ENCODE peak calls at places on chromosomes 6 and 20, in five cellular contexts. W is A673, I is breast epithelium, H is gastrocnemius medialis, Z is AG09319. Y is an unnamed sample.

GRCh38 chr6:1197309-1197708 is 114.6 kb upstream of the FOXQ1 start:
- DNase-seq in W (no peak), I (no peak), H (no peak), Z (no peak), Y (no peak)

GRCh38 chr6:46015119-46015968 is at the start of gene CLIC5:
- DNase-seq in W (no peak), I (no peak), H (peak), Z (no peak), Y (peak)

GRCh38 chr6:148887181-148887580 is 140.4 kb downstream of the UST start:
- DNase-seq in W (no peak), I (no peak), H (no peak), Z (no peak), Y (no peak)

GRCh38 chr20:59010995-59011873 is 4.2 kb upstream of the CTSZ start:
- DNase-seq in W (no peak), I (peak), H (no peak), Z (peak), Y (peak)

GRCh38 chr20:39568090-39568489 is 605.9 kb downstream of the DHX35 start:
- DNase-seq in W (peak), I (no peak), H (no peak), Z (no peak), Y (no peak)

GRCh38 chr6:38857815-38858214 is 142.7 kb downstream of the DNAH8 start:
- DNase-seq in W (no peak), I (no peak), H (no peak), Z (no peak), Y (no peak)

GRCh38 chr6:34559651-34560365 is 3.7 kb upstream of the SPDEF start:
- DNase-seq in W (no peak), I (no peak), H (no peak), Z (no peak), Y (no peak)

GRCh38 chr20:50304501-50304856 is 113.8 kb downstream of the CEBPB start:
- DNase-seq in W (no peak), I (no peak), H (peak), Z (peak), Y (no peak)

GRCh38 chr6:1700283-1700967 is 90.7 kb downstream of the FOXC1 start:
- DNase-seq in W (no peak), I (no peak), H (no peak), Z (no peak), Y (no peak)

GRCh38 chr6:66289889-66290288 is 582.9 kb upstream of the EYS start:
- DNase-seq in W (no peak), I (no peak), H (no peak), Z (no peak), Y (no peak)

GRCh38 chr6:165668951-165669350 is 5.9 kb upstream of the PDE10A start:
- DNase-seq in W (no peak), I (no peak), H (no peak), Z (no peak), Y (no peak)

GRCh38 chr6:16974729-16975359 is 127.0 kb upstream of the STMND1 start:
- DNase-seq in W (no peak), I (no peak), H (no peak), Z (no peak), Y (no peak)

GRCh38 chr6:129969064-129969463 is 49.3 kb upstream of the L3MBTL3 start:
- DNase-seq in W (no peak), I (no peak), H (no peak), Z (no peak), Y (no peak)

GRCh38 chr6:112237644-112238043 is 16.7 kb downstream of the LAMA4 start:
- DNase-seq in W (no peak), I (no peak), H (peak), Z (peak), Y (no peak)

GRCh38 chr6:117264487-117265424 is 602 bp upstream of the VGLL2 start:
- DNase-seq in W (peak), I (no peak), H (no peak), Z (no peak), Y (no peak)

GRCh38 chr6:48111143-48111506 is at the start of gene PTCHD4:
- DNase-seq in W (no peak), I (no peak), H (no peak), Z (no peak), Y (no peak)

GRCh38 chr20:21105429-21106170 is 558 bp downstream of the LINC00237 start:
- DNase-seq in W (no peak), I (no peak), H (no peak), Z (no peak), Y (no peak)

GRCh38 chr6:106609699-106610098 is 19.6 kb downstream of the RTN4IP1 start:
- DNase-seq in W (peak), I (no peak), H (no peak), Z (no peak), Y (no peak)

GRCh38 chr6:113540491-113540890 is 316.7 kb upstream of the MARCKS start:
- DNase-seq in W (no peak), I (no peak), H (no peak), Z (no peak), Y (no peak)

GRCh38 chr20:10863337-10864060 is 189.7 kb upstream of the JAG1 start:
- DNase-seq in W (peak), I (no peak), H (no peak), Z (peak), Y (no peak)

GRCh38 chr6:158808918-158809678 is 10.1 kb downstream of the EZR start:
- DNase-seq in W (no peak), I (no peak), H (no peak), Z (no peak), Y (no peak)

GRCh38 chr6:44256291-44257006 is 879 bp downstream of the SLC35B2 start:
- DNase-seq in W (no peak), I (no peak), H (no peak), Z (no peak), Y (peak)

GRCh38 chr6:42821341-42821668 is 39.5 kb downstream of the BICRAL start:
- DNase-seq in W (no peak), I (no peak), H (no peak), Z (no peak), Y (no peak)

GRCh38 chr6:42820509-42821340 is 38.9 kb downstream of the BICRAL start:
- DNase-seq in W (no peak), I (no peak), H (peak), Z (no peak), Y (no peak)

GRCh38 chr6:42818878-42819277 is 37.0 kb downstream of the BICRAL start:
- DNase-seq in W (no peak), I (no peak), H (no peak), Z (no peak), Y (no peak)

GRCh38 chr6:42821846-42822245 is 40.0 kb downstream of the BICRAL start:
- DNase-seq in W (no peak), I (no peak), H (no peak), Z (no peak), Y (no peak)

GRCh38 chr6:42819803-42820508 is 38.1 kb downstream of the BICRAL start:
- DNase-seq in W (peak), I (no peak), H (no peak), Z (no peak), Y (no peak)
- TF ChIP-seq CTCF in W (peak), I (peak), H (peak), Z (peak), Y (no peak)

DNA sequence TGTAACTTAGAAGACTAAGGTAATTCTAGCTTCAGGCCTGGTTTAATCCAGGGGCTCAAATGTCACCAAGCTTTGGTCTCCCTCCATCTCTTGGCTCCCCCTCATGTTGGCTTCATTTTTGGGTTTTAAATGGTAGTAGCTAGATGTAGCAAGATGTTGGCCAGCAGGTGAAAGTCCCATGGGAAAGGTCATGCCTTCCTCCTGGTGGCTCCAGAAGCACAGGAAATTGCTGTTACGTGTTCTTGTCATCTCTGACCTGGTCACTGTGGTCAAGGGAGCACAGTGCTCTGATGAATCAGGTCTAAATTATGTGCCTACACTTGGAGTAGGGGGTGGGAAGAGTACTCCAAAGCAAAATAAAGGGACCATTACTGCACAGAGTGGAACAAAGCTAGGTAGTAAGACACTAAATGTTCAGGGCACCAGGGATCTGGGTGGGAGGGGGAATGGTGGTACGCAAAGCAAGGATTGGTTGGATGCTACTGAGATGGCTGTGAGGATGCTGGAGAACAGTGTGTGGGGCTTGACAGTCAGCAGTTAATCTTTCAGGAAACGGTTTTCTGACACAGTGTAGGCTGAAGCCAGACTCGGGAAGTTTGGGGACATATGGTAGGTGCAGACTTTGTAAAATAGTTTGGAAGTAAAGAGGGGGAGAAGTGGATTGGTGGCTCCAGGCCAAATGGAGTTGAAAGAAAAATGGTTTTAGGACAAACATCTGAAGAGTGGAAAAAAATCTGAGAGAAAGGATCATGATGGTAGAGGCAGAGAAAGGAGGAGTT is 30.1 kb downstream of the CDS2 start:
- DNase-seq in W (no peak), I (no peak), H (peak), Z (no peak), Y (no peak)
- TF ChIP-seq CTCF in W (no peak), I (no peak), H (no peak), Z (no peak), Y (no peak)

GRCh38 chr6:18155864-18156396 is 708 bp downstream of the KDM1B start:
- DNase-seq in W (peak), I (peak), H (peak), Z (no peak), Y (no peak)
- TF ChIP-seq CTCF in W (peak), I (no peak), H (no peak), Z (peak), Y (no peak)

GRCh38 chr20:51715028-51715872 is 52.9 kb downstream of the ATP9A start:
- DNase-seq in W (no peak), I (no peak), H (no peak), Z (no peak), Y (no peak)

GRCh38 chr20:51710503-51710902 is 57.7 kb downstream of the ATP9A start:
- DNase-seq in W (no peak), I (no peak), H (no peak), Z (no peak), Y (no peak)

GRCh38 chr20:51711426-51711825 is 56.8 kb downstream of the ATP9A start:
- DNase-seq in W (no peak), I (no peak), H (no peak), Z (no peak), Y (no peak)

GRCh38 chr20:51713213-51713598 is 55.0 kb downstream of the ATP9A start:
- DNase-seq in W (no peak), I (no peak), H (no peak), Z (no peak), Y (no peak)

GRCh38 chr20:51712501-51713212 is 55.5 kb downstream of the ATP9A start:
- DNase-seq in W (peak), I (no peak), H (no peak), Z (no peak), Y (no peak)
- TF ChIP-seq CTCF in W (peak), I (no peak), H (no peak), Z (peak), Y (peak)

GRCh38 chr6:2713473-2714358 is 37.0 kb downstream of the MYLK4 start:
- DNase-seq in W (peak), I (no peak), H (peak), Z (no peak), Y (no peak)
- TF ChIP-seq CTCF in W (no peak), I (no peak), H (no peak), Z (no peak), Y (no peak)

GRCh38 chr6:157045831-157046454 is 268.8 kb downstream of the ARID1B start:
- DNase-seq in W (peak), I (no peak), H (no peak), Z (peak), Y (no peak)
- TF ChIP-seq CTCF in W (peak), I (peak), H (peak), Z (peak), Y (peak)

DNA sequence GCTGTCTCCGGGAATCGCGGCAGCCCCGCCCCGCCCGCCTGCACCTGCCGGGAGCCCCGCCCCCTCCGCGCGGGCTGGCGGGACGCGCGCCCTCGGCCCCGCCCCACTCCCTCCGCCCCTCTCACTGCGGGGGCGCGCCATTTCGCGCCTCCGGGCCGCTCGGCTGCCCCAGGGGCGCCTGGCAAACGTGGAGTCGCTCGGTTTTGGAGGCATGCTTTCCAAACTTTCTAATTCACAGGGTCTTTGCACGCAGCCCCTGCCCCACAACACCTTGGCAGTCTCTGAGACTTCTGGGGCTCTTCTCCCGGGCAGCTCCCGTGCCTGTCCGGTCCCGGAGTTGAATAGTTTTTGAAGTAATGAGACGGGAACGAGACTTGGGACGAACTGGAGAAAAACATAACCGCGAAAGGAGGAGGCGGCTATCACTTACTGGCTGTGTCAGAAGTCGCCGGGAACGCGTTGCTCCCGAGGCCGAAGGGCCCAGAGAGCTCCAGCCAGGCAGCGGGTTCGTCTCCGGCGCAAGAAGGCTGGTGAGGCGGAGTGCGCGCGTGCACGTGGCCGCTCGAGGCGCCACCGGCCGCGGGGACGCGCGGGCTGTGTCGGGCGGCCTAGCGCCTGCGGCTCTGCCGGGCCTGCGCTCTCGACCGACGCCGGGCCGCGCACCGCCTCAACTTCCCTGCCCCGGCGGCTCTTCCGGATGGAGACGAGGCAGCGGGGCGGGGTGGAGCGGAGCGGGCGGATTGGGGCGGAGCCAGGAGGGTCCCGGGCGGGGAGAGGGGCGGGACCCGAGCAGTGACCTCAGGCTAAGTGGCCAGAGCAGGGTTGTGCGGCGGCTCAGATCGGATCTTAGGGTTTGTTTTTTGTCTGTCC is at the start of gene MCM9:
- DNase-seq in W (peak), I (peak), H (peak), Z (peak), Y (peak)
- TF ChIP-seq CTCF in W (no peak), I (no peak), H (no peak), Z (no peak), Y (no peak)

GRCh38 chr6:32954983-32955802 is 2.3 kb upstream of the HLA-DMA start:
- DNase-seq in W (no peak), I (no peak), H (no peak), Z (no peak), Y (no peak)
- TF ChIP-seq CTCF in W (peak), I (no peak), H (no peak), Z (peak), Y (peak)

DNA sequence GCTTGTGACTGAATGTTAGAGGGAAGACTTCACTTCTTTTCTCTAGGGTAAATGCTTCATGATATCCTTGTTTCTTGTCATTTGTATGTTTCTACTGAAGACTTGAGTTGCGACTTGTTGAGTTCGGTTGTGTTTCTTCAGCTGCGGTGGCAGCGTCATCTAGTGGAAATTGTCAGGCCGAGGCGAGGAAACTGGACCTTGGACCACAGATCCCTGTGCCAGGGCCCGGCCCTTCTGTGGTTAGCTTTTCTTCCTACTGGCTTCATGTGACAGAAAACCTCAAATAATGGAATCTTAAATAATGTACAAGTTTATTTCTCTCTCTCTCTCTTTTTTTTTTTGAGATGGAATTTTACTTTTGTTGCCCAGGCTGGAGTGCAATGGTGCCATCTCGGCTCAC is 12.4 kb downstream of the MTHFD1L start:
- DNase-seq in W (no peak), I (no peak), H (no peak), Z (no peak), Y (no peak)
- TF ChIP-seq CTCF in W (no peak), I (no peak), H (no peak), Z (no peak), Y (no peak)

DNA sequence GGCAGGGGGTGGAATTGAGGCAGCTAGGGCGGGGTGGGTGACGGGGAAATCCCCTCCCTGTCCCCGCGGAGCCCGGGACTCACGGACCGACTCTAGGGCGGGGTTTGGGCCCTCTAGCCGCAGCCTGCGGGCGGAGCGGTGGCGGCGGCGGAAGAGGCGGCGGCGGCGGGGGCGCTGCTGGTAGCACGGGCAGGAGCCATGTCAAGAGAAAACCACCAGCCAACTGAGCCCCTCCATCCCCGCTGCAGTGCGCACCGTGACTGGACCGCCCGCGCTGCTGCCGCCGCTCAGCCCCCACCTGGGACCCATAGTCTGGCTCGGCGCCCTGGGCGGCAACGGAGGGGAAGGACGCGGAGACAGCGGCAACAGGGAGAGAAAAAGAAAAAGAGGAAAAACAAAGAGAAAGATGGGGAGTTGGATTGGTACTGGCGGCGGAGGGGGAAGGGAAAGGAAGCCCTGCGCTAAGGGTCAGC is 1.2 kb upstream of the C6orf62 start:
- DNase-seq in W (peak), I (peak), H (peak), Z (no peak), Y (peak)
- TF ChIP-seq CTCF in W (peak), I (no peak), H (no peak), Z (no peak), Y (no peak)